ENCODE peak calls at places on chromosomes 16 and 17, in nine cellular contexts. I is heart left ventricle, H is uterus, D is stomach, R is body of pancreas, C is A549, T is lower leg skin, W is breast epithelium, E is adrenal gland. K is an unnamed sample.

GRCh38 chr16:30491744-30492308 is 19.3 kb downstream of the ITGAL start:
- DNase-seq in I (peak; percentile 51), H (no peak), D (no peak), R (peak; percentile 11), C (peak; percentile 80), T (no peak), W (no peak), E (peak; percentile 83), K (peak; percentile 21)

GRCh38 chr17:56203430-56203829 is 50.2 kb downstream of the ANKFN1 start:
- DNase-seq in I (no peak), H (no peak), D (no peak), R (no peak), C (peak; percentile 81), T (no peak), W (no peak), E (no peak), K (no peak)

GRCh38 chr17:29760279-29760721 is 137.6 kb upstream of the CORO6 start:
- DNase-seq in I (no peak), H (no peak), D (no peak), R (no peak), C (no peak), T (no peak), W (no peak), E (no peak), K (peak; percentile 29)

GRCh38 chr16:83365166-83365565 is 442.6 kb upstream of the HSBP1 start:
- DNase-seq in I (no peak), H (no peak), D (no peak), R (no peak), C (no peak), T (no peak), W (no peak), E (no peak), K (no peak)

GRCh38 chr16:14527411-14528044 is 102.5 kb downstream of the PARN start:
- DNase-seq in I (no peak), H (peak; percentile 61), D (no peak), R (peak; percentile 33), C (peak; percentile 39), T (no peak), W (no peak), E (peak; percentile 68), K (peak; percentile 16)

GRCh38 chr16:19380316-19380715 is 37.4 kb upstream of the TMC5 start:
- DNase-seq in I (no peak), H (no peak), D (no peak), R (no peak), C (no peak), T (no peak), W (no peak), E (no peak), K (no peak)

GRCh38 chr16:71919033-71919432 is 23.7 kb downstream of the IST1 start:
- DNase-seq in I (no peak), H (no peak), D (no peak), R (no peak), C (no peak), T (no peak), W (no peak), E (peak; percentile 42), K (no peak)

GRCh38 chr17:32240745-32241144 is 24.9 kb upstream of the RHBDL3 start:
- DNase-seq in I (peak; percentile 75), H (no peak), D (no peak), R (no peak), C (no peak), T (peak; percentile 53), W (no peak), E (peak; percentile 70), K (peak; percentile 7)

GRCh38 chr17:58189436-58190146 is 2.9 kb upstream of the EPX start:
- DNase-seq in I (peak; percentile 78), H (no peak), D (peak; percentile 33), R (peak; percentile 20), C (peak; percentile 54), T (peak; percentile 82), W (no peak), E (peak; percentile 77), K (peak; percentile 53)

GRCh38 chr16:27174007-27174406 is 29.3 kb upstream of the KDM8 start:
- DNase-seq in I (no peak), H (no peak), D (no peak), R (no peak), C (no peak), T (no peak), W (no peak), E (no peak), K (no peak)

GRCh38 chr16:88697116-88697830 is 8.9 kb downstream of the RNF166 start:
- DNase-seq in I (no peak), H (no peak), D (no peak), R (no peak), C (no peak), T (no peak), W (no peak), E (no peak), K (no peak)

GRCh38 chr17:76734080-76734840 is 2.9 kb downstream of the SRSF2 start:
- DNase-seq in I (no peak), H (no peak), D (no peak), R (peak; percentile 19), C (peak; percentile 36), T (no peak), W (no peak), E (no peak), K (peak; percentile 46)

GRCh38 chr17:76735586-76736348 is 1.4 kb downstream of the SRSF2 start:
- DNase-seq in I (no peak), H (no peak), D (no peak), R (no peak), C (no peak), T (no peak), W (no peak), E (no peak), K (peak; percentile 53)

GRCh38 chr17:76736349-76737081 is 616 bp downstream of the SRSF2 start:
- DNase-seq in I (peak; percentile 84), H (peak; percentile 66), D (peak; percentile 81), R (peak; percentile 82), C (peak; percentile 62), T (peak; percentile 95), W (peak; percentile 83), E (peak; percentile 83), K (peak; percentile 87)

GRCh38 chr17:76733618-76733957 is 3.5 kb downstream of the SRSF2 start:
- DNase-seq in I (no peak), H (no peak), D (no peak), R (no peak), C (no peak), T (no peak), W (no peak), E (no peak), K (no peak)

DNA sequence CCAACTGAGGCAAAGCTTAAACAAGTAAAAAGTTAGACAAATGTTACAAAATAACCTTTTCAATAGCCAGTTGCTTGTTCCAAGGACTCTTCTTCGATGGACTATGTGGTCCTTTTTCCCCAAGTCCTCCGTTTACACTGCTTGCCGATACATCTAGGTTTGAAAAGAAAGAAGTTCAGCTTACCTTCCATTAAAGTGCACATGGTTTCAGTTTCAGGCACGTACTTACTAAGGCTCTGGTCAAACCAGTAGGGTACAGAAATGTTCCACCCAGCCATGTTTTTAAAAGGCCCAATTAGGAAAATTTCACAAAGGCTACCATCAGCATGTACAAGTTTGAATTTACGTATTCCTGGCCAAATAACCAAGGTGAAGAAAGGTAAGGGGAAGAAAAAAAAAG is 2.1 kb downstream of the SRSF2 start:
- DNase-seq in I (no peak), H (no peak), D (no peak), R (no peak), C (peak; percentile 40), T (no peak), W (no peak), E (no peak), K (peak; percentile 62)
- TF ChIP-seq POLR2A in I (no peak), H (no peak), D (no peak), R (no peak), C (no peak), T (no peak), W (no peak), E (no peak), K (no peak)

DNA sequence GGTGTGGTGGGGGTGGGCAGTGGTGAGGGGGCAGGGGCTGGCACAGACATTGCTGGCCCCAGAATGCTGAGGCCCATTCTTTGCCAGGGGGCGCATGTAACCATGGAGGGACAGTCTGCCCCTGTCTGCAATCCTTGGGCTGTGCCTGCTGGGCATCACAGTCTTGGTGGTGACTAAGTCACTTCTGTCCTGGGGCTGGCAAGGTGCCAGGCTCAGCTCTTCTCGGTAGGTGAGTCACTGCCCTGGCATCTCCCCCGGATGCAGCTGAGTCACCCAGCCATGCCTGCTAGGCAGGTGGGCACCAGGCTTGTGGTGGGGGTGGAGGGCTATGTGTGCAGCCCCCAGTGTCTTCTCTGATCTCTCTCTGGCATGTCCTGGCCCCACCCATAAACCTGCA is 5.6 kb downstream of the RARA start:
- DNase-seq in I (peak; percentile 95), H (peak; percentile 87), D (peak; percentile 95), R (peak; percentile 92), C (peak; percentile 98), T (peak; percentile 98), W (peak; percentile 98), E (peak; percentile 97), K (peak; percentile 74)
- TF ChIP-seq POLR2A in I (no peak), H (no peak), D (no peak), R (no peak), C (no peak), T (no peak), W (no peak), E (no peak), K (no peak)

DNA sequence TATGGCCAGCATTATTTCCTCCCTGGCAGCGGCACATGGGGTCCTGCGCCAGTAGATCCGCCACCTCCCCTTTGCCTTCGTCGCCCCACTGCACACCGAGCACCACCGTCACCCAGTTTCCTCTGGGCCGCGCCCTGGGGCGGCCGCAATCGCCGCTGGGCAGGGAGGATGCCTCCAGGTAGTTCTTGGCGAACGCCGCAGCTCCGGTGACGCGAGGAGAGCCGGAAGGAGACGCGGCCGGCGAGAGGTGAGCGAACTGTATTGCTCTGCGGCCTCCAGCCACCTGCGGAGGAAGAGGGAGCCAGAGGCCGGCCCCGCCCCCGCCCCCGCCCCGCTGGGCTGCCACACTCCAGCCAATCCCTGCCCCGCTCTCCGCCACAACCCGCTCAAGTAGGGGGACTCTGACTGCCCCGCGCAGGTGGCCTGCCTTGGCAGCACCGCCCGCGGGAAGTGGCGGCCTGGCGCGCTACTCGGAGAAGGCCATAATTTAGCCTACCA is 11.8 kb upstream of the SLFN13 start:
- DNase-seq in I (no peak), H (peak; percentile 17), D (peak; percentile 88), R (peak; percentile 87), C (peak; percentile 42), T (peak; percentile 87), W (peak; percentile 61), E (no peak), K (peak; percentile 15)
- TF ChIP-seq POLR2A in I (no peak), H (no peak), D (no peak), R (no peak), C (no peak), T (no peak), W (no peak), E (no peak), K (no peak)

DNA sequence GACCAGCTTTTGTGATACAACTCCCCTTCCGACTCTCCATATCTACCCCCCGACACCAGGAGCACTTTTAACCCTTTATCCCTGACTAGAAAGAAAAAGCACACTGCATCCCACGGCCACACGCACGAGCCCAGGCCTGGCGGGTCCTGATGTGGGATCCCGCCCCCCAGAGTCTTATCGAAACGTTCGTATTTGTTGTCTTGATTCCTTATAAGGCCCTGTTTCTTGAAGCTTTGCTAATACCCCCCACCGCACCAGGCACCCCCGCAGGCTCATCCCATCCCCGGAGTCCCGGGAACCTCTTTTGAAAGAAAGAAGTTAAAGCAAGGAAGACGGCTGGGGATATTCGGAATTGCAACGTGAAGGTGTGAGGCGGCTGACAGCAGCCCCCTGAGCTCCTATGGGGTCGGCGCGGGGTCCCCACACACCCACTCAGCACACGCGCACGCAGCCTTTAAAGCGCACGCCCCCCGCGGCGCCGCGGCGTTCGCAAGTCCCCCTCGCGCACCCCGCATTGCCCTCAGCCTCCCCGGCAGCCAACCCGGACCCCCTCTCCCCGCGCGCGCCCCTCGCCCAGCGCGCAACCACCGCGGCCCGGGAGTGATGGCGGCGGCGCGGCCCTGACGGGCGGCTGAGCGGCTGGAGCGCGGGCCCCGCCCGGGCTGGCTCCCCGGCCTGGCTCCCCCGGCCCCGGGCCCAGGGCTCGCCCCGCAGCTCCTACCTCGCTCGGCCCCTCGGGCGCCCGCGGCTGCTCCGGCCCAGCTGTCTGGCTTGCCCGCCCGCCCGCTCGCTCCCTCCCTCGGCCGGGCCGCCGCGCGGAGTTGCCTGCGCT is 448 bp downstream of the STAT5B start:
- DNase-seq in I (no peak), H (peak; percentile 59), D (no peak), R (no peak), C (no peak), T (no peak), W (no peak), E (no peak), K (peak; percentile 90)
- TF ChIP-seq POLR2A in I (no peak), H (no peak), D (no peak), R (no peak), C (no peak), T (peak; percentile 53), W (no peak), E (peak; percentile 81), K (peak; percentile 79)